ENCODE peak calls at places on chromosome 18, in nine cellular contexts. Q is psoas muscle; Y is esophagus squamous epithelium; E is AG20443; T is dermis microvascular lymphatic vessel endothelial cell; Z is activated CD8-positive, alpha-beta memory T cell treated with anti-CD3 and anti-CD28 coated beads, Interleukin-2, amount 50 U/mL, for 48 hours; B is hepatic stellate cell; R is H54; W is A549. K is an unnamed sample.

GRCh38 chr18:8959551-8960135 is 142.9 kb upstream of the NDUFV2 start:
- DNase-seq in Q (no peak), Y (no peak), E (no peak), T (no peak), Z (no peak), B (no peak), R (no peak), W (no peak), K (no peak)

GRCh38 chr18:23585897-23586248 is 433 bp downstream of the NPC1 start:
- DNase-seq in Q (no peak), Y (no peak), E (no peak), T (no peak), Z (no peak), B (no peak), R (no peak), W (no peak), K (no peak)

GRCh38 chr18:48022531-48023330 is 92.3 kb upstream of the SMAD2 start:
- DNase-seq in Q (no peak), Y (no peak), E (peak; percentile 72), T (peak; percentile 60), Z (peak; percentile 47), B (peak; percentile 65), R (peak; percentile 55), W (peak; percentile 68), K (peak; percentile 71)

GRCh38 chr18:10010611-10011015 is 96.8 kb downstream of the VAPA start:
- DNase-seq in Q (peak; percentile 71), Y (no peak), E (peak; percentile 93), T (peak; percentile 85), Z (no peak), B (peak; percentile 70), R (no peak), W (no peak), K (peak; percentile 93)

GRCh38 chr18:44589709-44590108 is 91.0 kb upstream of the SETBP1 start:
- DNase-seq in Q (no peak), Y (no peak), E (peak; percentile 51), T (peak; percentile 73), Z (no peak), B (peak; percentile 22), R (no peak), W (no peak), K (peak; percentile 72)

GRCh38 chr18:8811115-8811514 is 105.8 kb downstream of the MTCL1 start:
- DNase-seq in Q (no peak), Y (no peak), E (no peak), T (no peak), Z (no peak), B (no peak), R (no peak), W (no peak), K (no peak)

GRCh38 chr18:32714571-32715148 is 58.2 kb downstream of the KLHL14 start:
- DNase-seq in Q (no peak), Y (no peak), E (peak; percentile 51), T (peak; percentile 69), Z (no peak), B (peak; percentile 6), R (peak; percentile 9), W (peak; percentile 7), K (peak; percentile 67)

GRCh38 chr18:8669571-8669970 is 35.8 kb upstream of the MTCL1 start:
- DNase-seq in Q (no peak), Y (no peak), E (no peak), T (no peak), Z (no peak), B (no peak), R (no peak), W (no peak), K (no peak)

GRCh38 chr18:3424280-3424890 is 25.6 kb upstream of the TGIF1 start:
- DNase-seq in Q (no peak), Y (no peak), E (no peak), T (no peak), Z (no peak), B (no peak), R (no peak), W (no peak), K (peak; percentile 16)

GRCh38 chr18:55650363-55650870 is 62.4 kb upstream of the TCF4 start:
- DNase-seq in Q (no peak), Y (no peak), E (peak; percentile 34), T (no peak), Z (no peak), B (peak; percentile 26), R (no peak), W (no peak), K (peak; percentile 10)

GRCh38 chr18:22348521-22349316 is 69.0 kb downstream of the CTAGE1 start:
- DNase-seq in Q (peak; percentile 61), Y (no peak), E (peak; percentile 78), T (no peak), Z (no peak), B (no peak), R (no peak), W (no peak), K (peak; percentile 89)